ENCODE peak calls at places on chromosomes 2 and 18, in nine cellular contexts. D is A549; J is CD4-positive, alpha-beta T cell; N is HepG2; I is breast epithelium; Y is GM23248; T is heart right ventricle; G is right cardiac atrium; M is neural progenitor cell. Q is an unnamed sample.

GRCh38 chr2:73101626-73102256 is 11.0 kb downstream of the RAB11FIP5 start:
- DNase-seq in I (no peak), G (peak), M (no peak), T (no peak), D (no peak), N (no peak), J (no peak), Y (no peak), Q (no peak)

GRCh38 chr2:204670756-204671155 is 125.5 kb downstream of the PARD3B start:
- DNase-seq in G (no peak), T (no peak), D (no peak), I (no peak), J (no peak), Y (no peak), M (no peak), N (no peak), Q (no peak)

GRCh38 chr2:112701092-112701491 is 19.7 kb upstream of the NT5DC4 start:
- DNase-seq in N (no peak), I (no peak), Y (no peak), J (no peak), G (no peak), D (no peak), T (no peak), M (no peak), Q (no peak)

GRCh38 chr18:12093520-12094257 is at the start of gene ANKRD62:
- DNase-seq in Y (no peak), M (peak), T (no peak), I (no peak), D (no peak), N (no peak), G (peak), J (no peak), Q (no peak)

GRCh38 chr2:13113016-13113415 is 396.3 kb downstream of the TRIB2 start:
- DNase-seq in T (no peak), I (no peak), Y (no peak), G (no peak), D (no peak), J (no peak), N (no peak), M (no peak), Q (no peak)

GRCh38 chr2:238120463-238121298 is 17.8 kb upstream of the KLHL30 start:
- DNase-seq in Y (no peak), D (no peak), N (no peak), I (no peak), M (peak), T (peak), J (no peak), G (peak), Q (no peak)

GRCh38 chr2:66579494-66579893 is 144.6 kb downstream of the MEIS1 start:
- DNase-seq in I (no peak), N (no peak), J (no peak), M (no peak), G (no peak), T (no peak), D (no peak), Y (no peak), Q (no peak)

GRCh38 chr2:163713534-163714311 is 22.1 kb downstream of the FIGN start:
- DNase-seq in Y (no peak), M (peak), I (no peak), D (no peak), N (no peak), J (no peak), T (no peak), G (no peak), Q (no peak)

GRCh38 chr2:96819101-96819875 is 3.2 kb downstream of the CNNM3 start:
- DNase-seq in Y (no peak), N (peak), T (no peak), J (no peak), I (no peak), M (no peak), G (peak), D (peak), Q (no peak)

GRCh38 chr2:178109813-178110212 is 2.4 kb upstream of the RBM45 start:
- DNase-seq in G (no peak), D (peak), I (no peak), M (peak), J (no peak), N (peak), Y (peak), T (no peak), Q (no peak)

GRCh38 chr2:102187191-102188150 is 648 bp downstream of the IL1RL2 start:
- DNase-seq in Y (peak), J (peak), M (no peak), T (peak), D (no peak), N (no peak), I (no peak), G (peak), Q (peak)

GRCh38 chr2:37625781-37626548 is 45.5 kb downstream of the CDC42EP3 start:
- DNase-seq in J (peak), T (no peak), G (no peak), I (no peak), D (no peak), Y (peak), N (no peak), M (no peak), Q (no peak)

GRCh38 chr2:126792993-126793392 is 105.7 kb upstream of the TEX51 start:
- DNase-seq in I (no peak), M (no peak), G (no peak), T (no peak), J (no peak), Y (no peak), D (no peak), N (no peak), Q (no peak)

GRCh38 chr2:18612133-18612532 is 22.8 kb upstream of the NT5C1B start:
- DNase-seq in J (no peak), D (no peak), Y (no peak), I (no peak), T (no peak), M (no peak), N (no peak), G (no peak), Q (no peak)
- H3K27ac ChIP-seq in J (no peak), D (no peak), Y (no peak), I (no peak), T (no peak), M (no peak), N (no peak), G (no peak), Q (no peak)

DNA sequence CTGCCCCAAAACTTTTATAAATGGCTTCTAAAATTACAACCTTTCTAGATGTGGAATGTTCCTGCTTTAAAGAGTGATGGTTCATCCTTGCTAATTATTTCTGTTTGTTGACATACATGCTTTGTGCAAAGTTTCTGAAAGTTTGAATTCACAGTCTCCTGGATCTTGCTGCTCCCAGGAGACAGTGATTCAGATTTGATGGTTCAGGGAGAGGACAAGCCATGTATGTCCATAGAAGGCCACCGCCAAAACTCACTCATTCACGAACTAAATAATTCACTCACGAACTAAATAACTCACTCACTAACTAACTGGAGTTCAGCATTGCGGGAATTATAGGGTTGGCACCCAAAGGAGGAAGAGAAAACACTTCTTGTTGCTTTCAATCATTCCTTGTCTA is 416.5 kb upstream of the ZEB2 start:
- DNase-seq in M (no peak), T (no peak), D (no peak), Y (peak), J (no peak), G (no peak), N (no peak), I (no peak), Q (no peak)
- H3K27ac ChIP-seq in M (no peak), T (peak), D (no peak), Y (no peak), J (no peak), G (no peak), N (no peak), I (no peak), Q (no peak)

GRCh38 chr18:8994603-8995002 is 107.9 kb upstream of the NDUFV2 start:
- DNase-seq in N (no peak), M (no peak), D (peak), G (no peak), I (no peak), T (no peak), J (no peak), Y (peak), Q (no peak)
- H3K27ac ChIP-seq in N (no peak), M (no peak), D (no peak), G (no peak), I (no peak), T (no peak), J (no peak), Y (no peak), Q (no peak)

GRCh38 chr2:120613742-120614481 is 121.8 kb upstream of the GLI2 start:
- DNase-seq in N (no peak), J (no peak), Y (peak), M (no peak), G (no peak), D (no peak), T (no peak), I (no peak), Q (no peak)
- H3K27ac ChIP-seq in N (no peak), J (no peak), Y (no peak), M (no peak), G (no peak), D (no peak), T (no peak), I (no peak), Q (no peak)

Q was measured in tibial nerve.